ENCODE peak calls at places on chromosome 7, in seven cellular contexts. N is hepatocyte; J is right atrium auricular region; Y is CD8-positive, alpha-beta T cell; D is B cell; L is neural crest cell; Q is progenitor cell of endocrine pancreas. M is an unnamed sample.

GRCh38 chr7:116330961-116331360 is 120.6 kb downstream of the TES start:
- DNase-seq in J (no peak), Q (no peak), N (no peak), D (no peak), Y (no peak), L (no peak), M (no peak)

GRCh38 chr7:133650487-133651292 is 397.8 kb downstream of the EXOC4 start:
- DNase-seq in J (no peak), Q (no peak), Y (no peak), L (no peak), D (no peak), N (no peak), M (no peak)

GRCh38 chr7:141339603-141340002 is 211.6 kb upstream of the AGK start:
- DNase-seq in Q (no peak), L (no peak), D (no peak), Y (no peak), J (no peak), N (no peak), M (peak)

GRCh38 chr7:117333168-117333567 is 10.3 kb upstream of the WNT2 start:
- DNase-seq in J (no peak), L (no peak), N (no peak), Q (no peak), Y (no peak), D (no peak), M (no peak)

GRCh38 chr7:161786-162185 is 30.6 kb upstream of the FAM20C start:
- DNase-seq in L (no peak), Q (no peak), N (no peak), D (no peak), J (no peak), Y (no peak), M (no peak)

GRCh38 chr7:114468844-114469243 is 54.2 kb downstream of the FOXP2 start:
- DNase-seq in D (no peak), J (no peak), Y (no peak), L (no peak), N (no peak), Q (no peak), M (no peak)

GRCh38 chr7:65840446-65840845 is 32.4 kb upstream of the VKORC1L1 start:
- DNase-seq in N (peak), Y (no peak), J (no peak), Q (peak), D (no peak), L (peak), M (peak)

GRCh38 chr7:151394076-151395035 is 15.5 kb downstream of the WDR86 start:
- DNase-seq in N (no peak), Y (no peak), J (no peak), Q (no peak), D (no peak), L (no peak), M (no peak)

GRCh38 chr7:26777383-26777782 is 87.0 kb downstream of the SKAP2 start:
- DNase-seq in J (no peak), Y (no peak), D (no peak), L (no peak), Q (no peak), N (no peak), M (no peak)

DNA sequence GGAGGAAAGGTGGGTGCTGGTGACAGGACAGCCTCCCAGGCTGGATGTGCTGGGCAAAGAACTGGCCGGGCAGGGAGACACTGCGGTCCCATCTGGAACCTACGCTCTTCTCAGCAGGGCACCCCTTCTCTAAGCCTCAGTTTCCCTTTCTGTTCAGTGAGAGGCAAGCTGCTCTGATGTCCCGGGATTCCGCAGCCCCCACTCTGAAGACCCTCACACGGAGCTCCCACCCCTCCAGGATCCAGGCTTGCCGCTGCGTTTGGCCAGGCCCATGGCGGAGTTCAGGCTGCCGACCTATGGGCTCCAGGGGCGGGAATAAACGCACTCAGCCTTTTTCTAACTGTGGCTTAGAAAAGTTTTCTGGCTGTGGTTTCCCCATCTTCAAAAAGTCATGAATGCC is 10.2 kb upstream of the INTS1 start:
- DNase-seq in Q (no peak), L (no peak), J (no peak), Y (no peak), D (no peak), N (no peak), M (no peak)
- TF ChIP-seq CTCF in Q (no peak), L (no peak), J (no peak), Y (no peak), D (no peak), N (no peak), M (no peak)

DNA sequence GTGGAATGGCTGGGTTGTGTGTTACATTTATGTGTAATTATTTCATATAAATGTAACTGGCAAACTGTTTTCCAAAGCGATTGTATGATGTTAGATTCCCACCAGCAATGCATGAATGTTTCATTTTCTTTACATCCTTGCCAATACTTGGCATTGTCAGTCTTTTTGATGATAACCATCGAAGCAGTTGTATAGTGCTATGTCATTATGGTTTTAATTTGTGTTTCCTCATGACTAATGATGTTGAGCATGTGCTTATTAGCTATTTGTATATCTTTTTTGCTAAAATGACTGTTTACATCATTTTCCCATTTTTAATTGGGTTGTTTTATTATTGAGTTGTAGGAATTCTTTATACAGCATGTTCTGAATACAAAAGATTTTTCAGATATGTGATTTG is 22.3 kb downstream of the AHCYL2 start:
- DNase-seq in D (no peak), J (no peak), Q (no peak), N (no peak), L (no peak), Y (no peak), M (no peak)
- TF ChIP-seq CTCF in D (no peak), J (no peak), Q (no peak), N (no peak), L (no peak), Y (no peak), M (no peak)

DNA sequence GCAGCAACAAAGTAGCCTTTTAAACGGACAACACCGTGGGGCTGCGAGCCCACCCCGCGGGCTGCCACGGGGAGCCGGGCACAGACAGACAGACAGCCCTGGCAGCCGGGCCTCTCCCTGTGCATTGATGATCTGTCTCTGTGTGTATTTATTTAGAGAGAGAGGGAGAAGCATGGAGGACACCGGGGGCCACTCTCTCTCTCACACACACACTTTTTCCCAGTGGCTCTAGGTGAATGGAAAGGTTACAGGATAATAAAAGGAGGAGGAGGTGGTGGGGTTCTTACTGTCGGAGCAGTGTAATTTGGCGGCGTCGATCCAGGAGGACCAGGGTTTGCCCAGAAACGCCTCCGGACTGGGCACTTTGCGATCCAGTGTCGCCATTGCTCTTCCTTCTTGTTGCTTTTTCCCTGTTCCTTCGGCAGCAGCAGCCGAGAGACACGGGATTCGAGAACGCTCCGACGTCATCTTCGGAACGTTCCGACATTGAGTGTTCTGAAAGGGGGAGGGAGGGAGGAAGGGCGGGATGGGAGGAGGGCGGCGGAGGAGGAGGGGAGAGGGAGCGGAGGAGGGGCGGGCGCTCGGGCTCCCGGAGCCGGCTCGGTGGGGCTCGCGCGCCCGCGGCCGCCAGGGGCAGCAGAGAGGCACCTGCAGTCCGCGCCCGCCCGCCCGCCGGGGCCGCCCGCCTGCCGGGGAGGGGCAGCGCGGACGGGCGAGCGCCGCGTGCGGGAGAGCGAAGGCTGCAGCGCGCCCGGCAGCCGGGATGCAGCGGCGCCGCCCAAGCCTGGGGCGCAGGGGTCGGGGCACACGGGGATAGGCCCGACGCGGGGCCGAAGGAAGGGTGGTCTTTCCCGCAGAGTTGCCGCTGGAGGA is at the start of gene ATXN7L1:
- DNase-seq in J (peak), L (peak), N (peak), Q (peak), Y (peak), D (peak), M (peak)
- TF ChIP-seq CTCF in J (peak), L (peak), N (peak), Q (peak), Y (peak), D (peak), M (no peak)

GRCh38 chr7:44238116-44238695 is 37.4 kb downstream of the YKT6 start:
- DNase-seq in D (no peak), N (no peak), Y (no peak), Q (no peak), J (no peak), L (no peak), M (no peak)

GRCh38 chr7:44235582-44236332 is 35.0 kb downstream of the YKT6 start:
- DNase-seq in D (no peak), L (no peak), Y (no peak), J (no peak), N (no peak), Q (no peak), M (no peak)

GRCh38 chr7:44237696-44238095 is 36.9 kb downstream of the YKT6 start:
- DNase-seq in Y (no peak), L (no peak), Q (no peak), J (no peak), N (no peak), D (no peak), M (no peak)

GRCh38 chr7:44235066-44235465 is 34.3 kb downstream of the YKT6 start:
- DNase-seq in N (no peak), L (no peak), D (no peak), Y (no peak), Q (no peak), J (no peak), M (no peak)

DNA sequence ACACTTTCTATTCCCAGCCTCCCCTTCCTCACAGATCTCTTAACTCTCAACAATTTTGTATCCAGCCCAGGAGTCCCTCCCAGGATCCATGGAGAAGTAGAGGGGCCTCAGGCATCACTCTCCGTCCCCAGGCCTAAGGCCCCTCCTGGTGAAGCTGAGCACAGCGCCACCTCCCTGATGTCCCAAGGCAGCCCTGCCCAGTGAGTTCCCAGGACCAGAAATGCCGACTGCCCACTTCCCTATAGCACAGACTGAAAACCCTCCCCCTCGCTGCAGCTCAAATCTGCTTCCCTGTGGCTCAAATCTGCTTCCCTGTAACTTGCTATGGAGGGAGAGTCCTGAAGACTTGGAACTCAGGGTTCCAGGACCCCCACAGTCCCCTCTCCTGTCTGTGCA is 35.6 kb downstream of the YKT6 start:
- DNase-seq in Q (no peak), D (no peak), J (no peak), N (no peak), L (no peak), Y (no peak), M (no peak)
- TF ChIP-seq CTCF in Q (no peak), D (no peak), J (no peak), N (no peak), L (no peak), Y (no peak), M (no peak)

GRCh38 chr7:68724965-68725364 is 873.3 kb upstream of the AUTS2 start:
- DNase-seq in J (no peak), D (no peak), L (no peak), Y (no peak), N (no peak), Q (no peak), M (no peak)
- TF ChIP-seq CTCF in J (no peak), D (no peak), L (no peak), Y (no peak), N (no peak), Q (no peak), M (no peak)